ENCODE peak calls at places on chromosomes 13 and 19, in eight cellular contexts. M, E, N, P, R, T, G and C are unnamed samples.

GRCh38 chr13:51328488-51328887 is 11.0 kb upstream of the SERPINE3 start:
- DNase-seq in M (no peak), R (no peak), T (no peak), P (no peak), N (no peak), G (no peak), E (no peak), C (no peak)

GRCh38 chr19:17125728-17126677 is 50.4 kb downstream of the MYO9B start:
- DNase-seq in G (no peak), E (no peak), N (peak; percentile 33), M (peak; percentile 86), R (peak; percentile 66), T (no peak), P (peak; percentile 57), C (no peak)

GRCh38 chr13:100506600-100507422 is 81.8 kb downstream of the GGACT start:
- DNase-seq in M (no peak), P (no peak), N (no peak), T (no peak), G (no peak), R (no peak), E (no peak), C (no peak)

GRCh38 chr13:49308104-49308875 is 60.6 kb downstream of the CDADC1 start:
- DNase-seq in N (no peak), M (peak; percentile 78), P (peak; percentile 65), G (no peak), E (no peak), T (no peak), R (peak; percentile 85), C (peak; percentile 34)

GRCh38 chr13:99908129-99908805 is 63.3 kb downstream of the ZIC5 start:
- DNase-seq in G (no peak), R (no peak), M (no peak), T (no peak), P (peak; percentile 88), N (no peak), E (no peak), C (no peak)

GRCh38 chr13:82147526-82147925 is 1734.7 kb downstream of the SLITRK1 start:
- DNase-seq in T (no peak), M (no peak), P (no peak), N (peak; percentile 12), R (no peak), G (no peak), E (no peak), C (no peak)

GRCh38 chr13:67231481-67231940 is 1.4 kb upstream of the PCDH9 start:
- DNase-seq in E (no peak), T (no peak), P (no peak), N (no peak), M (no peak), G (no peak), R (no peak), C (no peak)

GRCh38 chr19:13507053-13507611 is 853 bp upstream of the CACNA1A start:
- DNase-seq in R (no peak), P (no peak), M (no peak), G (no peak), E (no peak), T (no peak), N (no peak), C (no peak)

GRCh38 chr13:109723046-109723445 is 63.3 kb downstream of the IRS2 start:
- DNase-seq in E (no peak), M (no peak), N (no peak), T (no peak), G (no peak), P (no peak), R (no peak), C (no peak)

GRCh38 chr13:48562296-48563066 is 29.6 kb upstream of the RCBTB2 start:
- DNase-seq in P (no peak), G (peak; percentile 55), N (no peak), M (no peak), R (no peak), E (peak; percentile 22), T (no peak), C (no peak)

GRCh38 chr19:2912306-2912705 is 11.6 kb downstream of the ZNF57 start:
- DNase-seq in E (no peak), P (no peak), N (no peak), M (no peak), T (no peak), G (no peak), R (no peak), C (no peak)

GRCh38 chr19:36665832-36666231 is 805 bp downstream of the ZNF461 start:
- DNase-seq in T (no peak), N (no peak), M (no peak), G (no peak), R (no peak), E (no peak), P (no peak), C (no peak)

GRCh38 chr13:85864963-85865530 is 65.8 kb upstream of the SLITRK6 start:
- DNase-seq in N (peak; percentile 66), M (no peak), P (no peak), T (no peak), E (no peak), R (no peak), G (peak; percentile 52), C (no peak)

GRCh38 chr19:17665058-17665457 is 23.1 kb downstream of the UNC13A start:
- DNase-seq in R (no peak), G (no peak), M (no peak), T (no peak), E (no peak), P (no peak), N (no peak), C (no peak)

GRCh38 chr13:46183018-46183940 is 1.3 kb upstream of the LCP1 start:
- DNase-seq in G (no peak), R (no peak), M (no peak), E (peak; percentile 18), P (no peak), N (no peak), T (no peak), C (no peak)

GRCh38 chr13:108780706-108781105 is 151.3 kb downstream of the MYO16 start:
- DNase-seq in P (no peak), R (no peak), M (no peak), T (no peak), N (no peak), E (no peak), G (peak; percentile 10), C (no peak)

DNA sequence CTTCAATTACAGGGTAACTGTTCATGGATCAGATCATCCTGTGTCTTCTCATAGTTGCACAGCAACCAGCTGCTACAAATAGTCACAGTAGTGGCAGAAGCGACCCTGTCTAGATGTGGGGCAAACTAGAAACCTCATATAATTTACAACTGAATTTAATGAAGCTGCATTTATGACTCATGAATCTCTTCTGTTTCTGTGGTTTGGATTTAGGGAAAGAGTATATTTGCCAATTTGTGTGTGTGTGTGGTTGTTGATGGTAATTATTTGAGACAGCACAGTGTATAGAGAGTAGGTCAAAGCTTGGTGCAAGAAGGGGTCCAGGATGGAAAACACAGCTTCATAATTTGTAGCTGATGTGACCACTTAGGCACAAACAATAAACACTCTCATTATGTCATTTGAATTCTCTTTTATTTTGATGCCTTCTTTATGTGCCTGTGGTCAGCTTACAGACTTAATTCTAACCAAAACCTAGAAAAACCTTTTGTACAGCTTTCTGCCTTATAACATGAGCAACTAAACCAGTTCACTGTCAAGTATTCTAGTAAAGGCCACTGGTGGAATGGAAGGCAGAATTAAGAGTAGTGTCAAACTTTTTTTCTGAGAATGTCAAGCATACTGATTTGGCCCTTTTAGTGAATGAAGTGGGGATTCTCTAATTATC is 218.1 kb downstream of the TBC1D4 start:
- DNase-seq in P (no peak), E (no peak), N (peak; percentile 47), R (no peak), T (no peak), G (peak; percentile 19), M (no peak), C (no peak)
- H3K27ac ChIP-seq in P (no peak overlapping the region), E (no peak overlapping the region), N (no peak overlapping the region), R (no peak overlapping the region), T (no peak overlapping the region), G (no peak overlapping the region), M (no peak overlapping the region), C (no peak overlapping the region)

GRCh38 chr19:29715695-29716581 is 877 bp upstream of the C19orf12 start:
- DNase-seq in R (no peak), E (no peak), P (peak; percentile 69), G (peak; percentile 31), M (no peak), T (no peak), N (peak; percentile 46), C (no peak)

GRCh38 chr19:29714371-29714952 is 599 bp downstream of the C19orf12 start:
- DNase-seq in N (no peak), M (peak; percentile 40), G (no peak), E (peak; percentile 39), R (no peak), T (no peak), P (no peak), C (no peak)

GRCh38 chr19:29714953-29715694 is at the start of gene C19orf12:
- DNase-seq in P (peak; percentile 71), T (peak; percentile 62), N (peak; percentile 45), E (peak; percentile 72), R (peak; percentile 67), G (peak; percentile 37), M (peak; percentile 88), C (no peak)

GRCh38 chr19:29711584-29712132 is 3.4 kb downstream of the C19orf12 start:
- DNase-seq in R (no peak), T (no peak), M (peak; percentile 2), N (no peak), P (peak; percentile 67), E (no peak), G (no peak), C (no peak)

DNA sequence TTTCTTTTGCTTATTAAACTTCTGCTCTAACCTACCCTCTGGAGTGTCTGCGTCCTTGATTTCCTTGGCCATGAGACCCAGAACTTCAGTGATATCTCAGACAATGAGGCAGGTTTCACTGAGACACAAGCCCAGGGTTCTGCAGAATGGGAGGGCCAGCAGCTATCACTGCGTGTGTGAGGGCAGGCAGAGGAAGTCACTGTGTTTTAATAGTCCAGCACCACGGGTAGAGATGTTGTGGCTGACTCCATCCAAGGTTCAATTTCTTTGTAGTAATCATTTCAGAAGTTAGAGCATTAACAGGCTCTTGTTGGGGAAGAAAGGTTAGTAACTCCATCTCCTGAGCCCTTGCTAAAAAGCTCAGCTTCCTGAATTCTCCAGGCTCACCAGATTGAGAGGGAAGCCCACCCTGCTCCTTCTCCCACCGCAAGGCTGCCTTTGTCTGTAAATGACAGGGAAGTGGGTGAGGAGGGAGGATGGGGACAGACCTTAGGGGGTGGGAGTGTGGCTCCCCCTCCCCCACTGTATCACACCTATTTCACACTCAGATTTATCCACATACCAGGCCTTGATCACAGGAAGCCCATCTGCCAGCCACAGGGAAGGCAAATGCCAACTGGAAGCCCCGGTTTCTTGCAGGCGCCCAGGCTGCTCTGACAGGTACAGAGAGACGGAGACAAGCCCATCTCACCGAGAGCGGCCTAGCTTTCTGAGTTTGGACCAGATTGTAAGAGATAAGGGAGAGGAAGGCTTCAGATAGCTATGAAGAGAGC is 2.1 kb downstream of the C19orf12 start:
- DNase-seq in P (no peak), T (no peak), M (peak; percentile 41), N (no peak), G (no peak), R (no peak), E (no peak), C (no peak)
- H3K27ac ChIP-seq in P (no peak overlapping the region), T (no peak overlapping the region), M (no peak overlapping the region), N (no peak overlapping the region), G (no peak overlapping the region), R (no peak overlapping the region), E (no peak overlapping the region), C (no peak overlapping the region)

GRCh38 chr19:10270180-10270615 is 722 bp upstream of the ICAM1 start:
- DNase-seq in P (peak; percentile 80), E (peak; percentile 48), T (no peak), N (peak; percentile 46), R (peak; percentile 69), G (no peak), M (peak; percentile 93), C (peak; percentile 31)
- H3K27ac ChIP-seq in P (peak overlapping the region; percentile 87), E (peak overlapping the region; percentile 81), T (peak overlapping the region; percentile 25), N (no peak overlapping the region), R (peak overlapping the region; percentile 72), G (no peak overlapping the region), M (peak overlapping the region; percentile 95), C (peak overlapping the region; percentile 66)

GRCh38 chr19:11330103-11330502 is 9.4 kb downstream of the RAB3D start:
- DNase-seq in N (no peak), E (no peak), G (no peak), P (no peak), R (no peak), M (no peak), T (no peak), C (no peak)
- H3K27ac ChIP-seq in N (no peak overlapping the region), E (no peak overlapping the region), G (no peak overlapping the region), P (no peak overlapping the region), R (no peak overlapping the region), M (no peak overlapping the region), T (no peak overlapping the region), C (no peak overlapping the region)